ENCODE peak calls at places on chromosomes 7 and 10, in eight cellular contexts. R, B, X, N, K, H, W and Y are unnamed samples.

GRCh38 chr7:136086712-136087111 is 109.6 kb upstream of the MTPN start:
- DNase-seq in R (no peak), B (peak; percentile 54), X (peak; percentile 92), N (peak; percentile 71), K (peak; percentile 13), H (peak; percentile 69), W (peak; percentile 74), Y (peak; percentile 64)

GRCh38 chr10:12396567-12396966 is 47.2 kb downstream of the CAMK1D start:
- DNase-seq in R (no peak), B (no peak), X (no peak), N (no peak), K (no peak), H (no peak), W (no peak), Y (peak; percentile 86)

GRCh38 chr7:44213872-44214595 is 13.3 kb downstream of the YKT6 start:
- DNase-seq in R (peak; percentile 16), B (no peak), X (peak; percentile 47), N (peak; percentile 80), K (peak; percentile 25), H (peak; percentile 27), W (no peak), Y (no peak)

GRCh38 chr7:105060394-105060793 is 46.4 kb downstream of the KMT2E start:
- DNase-seq in R (no peak), B (no peak), X (no peak), N (no peak), K (no peak), H (no peak), W (no peak), Y (no peak)

GRCh38 chr7:137462074-137462715 is 118.7 kb upstream of the PTN start:
- DNase-seq in R (no peak), B (no peak), X (peak; percentile 33), N (no peak), K (no peak), H (peak; percentile 49), W (no peak), Y (no peak)

GRCh38 chr10:100009283-100009792 is 409 bp downstream of the DNMBP start:
- DNase-seq in R (peak; percentile 32), B (peak; percentile 53), X (peak; percentile 49), N (no peak), K (no peak), H (no peak), W (peak; percentile 53), Y (peak; percentile 60)

GRCh38 chr7:45969940-45970339 is 48.9 kb upstream of the IGFBP3 start:
- DNase-seq in R (no peak), B (no peak), X (no peak), N (no peak), K (no peak), H (no peak), W (no peak), Y (no peak)

GRCh38 chr7:2200584-2200980 is 32.2 kb downstream of the MAD1L1 start:
- DNase-seq in R (no peak), B (no peak), X (no peak), N (no peak), K (no peak), H (no peak), W (no peak), Y (no peak)

GRCh38 chr7:39410582-39410981 is 155.6 kb upstream of the YAE1 start:
- DNase-seq in R (no peak), B (no peak), X (no peak), N (no peak), K (no peak), H (no peak), W (no peak), Y (no peak)

GRCh38 chr10:101217450-101218281 is 11.6 kb downstream of the LBX1 start:
- DNase-seq in R (peak; percentile 18), B (no peak), X (peak; percentile 30), N (peak; percentile 96), K (no peak), H (no peak), W (peak; percentile 58), Y (peak; percentile 47)

GRCh38 chr10:101214446-101215396 is 14.5 kb downstream of the LBX1 start:
- DNase-seq in R (peak; percentile 46), B (no peak), X (peak; percentile 44), N (peak; percentile 93), K (peak; percentile 78), H (no peak), W (peak; percentile 59), Y (peak; percentile 49)

GRCh38 chr10:101215397-101216206 is 13.7 kb downstream of the LBX1 start:
- DNase-seq in R (no peak), B (no peak), X (no peak), N (peak; percentile 43), K (no peak), H (no peak), W (no peak), Y (no peak)

GRCh38 chr10:101216631-101217425 is 12.4 kb downstream of the LBX1 start:
- DNase-seq in R (no peak), B (no peak), X (no peak), N (peak; percentile 59), K (no peak), H (no peak), W (no peak), Y (no peak)

DNA sequence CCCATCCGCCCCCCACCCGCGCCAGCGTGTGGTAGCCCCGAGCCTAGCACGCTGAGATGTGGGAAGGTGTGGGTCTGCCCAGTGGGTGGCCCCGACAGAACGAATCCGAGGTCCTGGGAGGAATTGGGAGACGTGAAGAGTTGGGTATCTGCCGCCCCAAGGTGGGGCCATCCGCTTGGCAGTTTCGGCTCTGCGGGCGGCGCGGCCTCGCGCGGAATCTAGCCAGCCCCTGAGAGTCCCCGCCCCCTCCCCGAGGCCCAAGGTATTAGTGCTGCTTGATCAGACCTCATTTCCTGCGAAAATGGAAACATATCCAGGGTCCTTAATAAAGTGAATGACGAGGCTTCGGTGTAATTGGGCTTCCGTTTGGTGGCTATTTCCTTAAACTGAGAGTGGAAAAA is 13.1 kb downstream of the LBX1 start:
- DNase-seq in R (no peak), B (no peak), X (no peak), N (peak; percentile 54), K (no peak), H (no peak), W (no peak), Y (no peak)
- H3K27me3 ChIP-seq in R (peaks cover 71% of the 10 kb centered on the region), B (peaks cover 8% of the 10 kb centered on the region), X (peaks cover 72% of the 10 kb centered on the region), N (peaks cover 100% of the 10 kb centered on the region), K (peaks cover 31% of the 10 kb centered on the region), H (peaks cover 86% of the 10 kb centered on the region), W (peaks cover 6% of the 10 kb centered on the region), Y (peaks cover 58% of the 10 kb centered on the region)

GRCh38 chr10:688621-689426 is 644 bp downstream of the DIP2C start:
- DNase-seq in R (no peak), B (no peak), X (peak; percentile 59), N (peak; percentile 76), K (no peak), H (peak; percentile 14), W (no peak), Y (peak; percentile 47)

GRCh38 chr10:689433-690226 is at the start of gene DIP2C:
- DNase-seq in R (no peak), B (peak; percentile 56), X (peak; percentile 76), N (peak; percentile 94), K (no peak), H (peak; percentile 43), W (peak; percentile 66), Y (peak; percentile 72)

GRCh38 chr10:686155-686931 is 3.1 kb downstream of the DIP2C start:
- DNase-seq in R (no peak), B (no peak), X (no peak), N (no peak), K (no peak), H (no peak), W (no peak), Y (no peak)

GRCh38 chr10:687583-688286 is 1.7 kb downstream of the DIP2C start:
- DNase-seq in R (no peak), B (no peak), X (no peak), N (no peak), K (no peak), H (no peak), W (no peak), Y (no peak)

DNA sequence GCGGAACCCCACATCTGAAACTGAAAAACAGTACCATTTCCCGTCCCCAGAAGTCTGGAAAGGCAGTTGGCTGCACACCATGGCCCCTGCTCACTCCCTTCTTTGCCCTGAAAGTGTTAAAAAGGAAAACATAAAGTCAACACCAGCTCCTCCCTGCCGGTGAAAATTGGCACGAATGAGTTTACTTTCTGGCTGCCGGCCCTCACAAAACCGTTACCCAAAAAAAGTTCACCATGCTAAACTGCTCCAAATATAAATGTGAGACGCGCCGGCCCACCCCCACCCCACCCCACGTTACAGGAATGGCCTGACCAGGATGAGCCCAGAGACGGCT is 1.2 kb downstream of the DIP2C start:
- DNase-seq in R (no peak), B (no peak), X (no peak), N (no peak), K (no peak), H (no peak), W (no peak), Y (no peak)
- TF ChIP-seq CTCF in R (no peak), B (no peak), X (no peak), N (no peak), K (no peak), H (no peak), W (no peak), Y (no peak)

GRCh38 chr10:77713506-77714280 is 76.1 kb upstream of the KCNMA1 start:
- DNase-seq in R (no peak), B (no peak), X (no peak), N (no peak), K (no peak), H (no peak), W (no peak), Y (no peak)
- H3K27me3 ChIP-seq in R (peaks cover 8% of the 10 kb centered on the region), B (no peaks in the 10 kb centered on the region), X (no peaks in the 10 kb centered on the region), N (peaks cover 16% of the 10 kb centered on the region), K (peaks cover 25% of the 10 kb centered on the region), H (no peaks in the 10 kb centered on the region), W (no peaks in the 10 kb centered on the region), Y (no peaks in the 10 kb centered on the region)

GRCh38 chr7:100153713-100154519 is 4.6 kb downstream of the TRAPPC14 start:
- DNase-seq in R (no peak), B (no peak), X (no peak), N (no peak), K (no peak), H (no peak), W (no peak), Y (no peak)

GRCh38 chr7:100152937-100153666 is 4.4 kb downstream of the LAMTOR4 start:
- DNase-seq in R (no peak), B (no peak), X (no peak), N (no peak), K (no peak), H (no peak), W (no peak), Y (no peak)

GRCh38 chr7:100154651-100155491 is 3.7 kb downstream of the TRAPPC14 start:
- DNase-seq in R (no peak), B (no peak), X (no peak), N (no peak), K (no peak), H (no peak), W (no peak), Y (no peak)

GRCh38 chr7:100155553-100156317 is 2.8 kb downstream of the TRAPPC14 start:
- DNase-seq in R (no peak), B (no peak), X (no peak), N (no peak), K (no peak), H (no peak), W (no peak), Y (no peak)

GRCh38 chr7:100152404-100152803 is 3.7 kb downstream of the LAMTOR4 start:
- DNase-seq in R (peak; percentile 81), B (no peak), X (no peak), N (no peak), K (no peak), H (no peak), W (no peak), Y (no peak)
- TF ChIP-seq CTCF in R (no peak), B (no peak), X (no peak), N (no peak), K (no peak), H (no peak), W (no peak), Y (no peak)

GRCh38 chr7:155337946-155338631 is 40.4 kb downstream of the INSIG1 start:
- DNase-seq in R (no peak), B (no peak), X (no peak), N (no peak), K (no peak), H (no peak), W (no peak), Y (no peak)
- H3K27me3 ChIP-seq in R (peaks cover 8% of the 10 kb centered on the region), B (no peaks in the 10 kb centered on the region), X (peaks cover 6% of the 10 kb centered on the region), N (peaks cover 10% of the 10 kb centered on the region), K (no peaks in the 10 kb centered on the region), H (no peaks in the 10 kb centered on the region), W (no peaks in the 10 kb centered on the region), Y (no peaks in the 10 kb centered on the region)